ENCODE peak calls at places on chromosomes 3 and 15, in five cellular contexts. S is activated CD8-positive, alpha-beta memory T cell treated with anti-CD3 and anti-CD28 coated beads for 48 hours; K is activated T-helper 1 cell treated with anti-CD3 and anti-CD28 coated beads, Interleukin-2, amount 50 U/mL, for 16 hours; R is stimulated activated CD4-positive, alpha-beta T cell treated with anti-CD3 and anti-CD28 coated beads, Interleukin-12 subunit alpha, Interleukin-12 subunit beta, amount 100 ng/mL, for 4 hours; D is NCI-H345. A is an unnamed sample.

GRCh38 chr3:69665026-69665739 is 74.1 kb upstream of the MITF start:
- DNase-seq in S (no peak), K (no peak), R (no peak), D (peak), A (no peak)

GRCh38 chr15:61871926-61872522 is 188.2 kb downstream of the VPS13C start:
- DNase-seq in S (no peak), K (no peak), R (no peak), D (peak), A (no peak)

GRCh38 chr15:62269504-62269903 is 104.4 kb upstream of the C2CD4B start:
- DNase-seq in S (no peak), K (no peak), R (no peak), D (no peak), A (no peak)

GRCh38 chr3:182787302-182788036 is 5.8 kb upstream of the ATP11B start:
- DNase-seq in S (no peak), K (no peak), R (no peak), D (no peak), A (no peak)

GRCh38 chr15:58551764-58552504 is 120.1 kb downstream of the LIPC start:
- DNase-seq in S (no peak), K (no peak), R (no peak), D (no peak), A (peak)

GRCh38 chr3:53844262-53845102 is 1.7 kb downstream of the CHDH start:
- DNase-seq in S (no peak), K (no peak), R (no peak), D (no peak), A (no peak)

GRCh38 chr3:195578565-195578964 is 5.2 kb downstream of the APOD start:
- DNase-seq in S (no peak), K (no peak), R (no peak), D (no peak), A (no peak)

GRCh38 chr3:111809196-111809595 is 49.9 kb upstream of the PHLDB2 start:
- DNase-seq in S (no peak), K (no peak), R (no peak), D (no peak), A (no peak)

GRCh38 chr3:78268716-78269668 is 1229.1 kb downstream of the ROBO2 start:
- DNase-seq in S (no peak), K (no peak), R (no peak), D (no peak), A (no peak)

GRCh38 chr3:135803291-135803690 is 162.2 kb upstream of the PPP2R3A start:
- DNase-seq in S (no peak), K (no peak), R (no peak), D (no peak), A (no peak)

A was measured in GOT3.